ENCODE peak calls at places on chromosomes 7 and 10, in five cellular contexts. Q is Peyer's patch, G is thoracic aorta, P is transverse colon, W is tibial artery. O is an unnamed sample. For H3K4me1, the result is how much of the 10 kb centered on the place peaks cover.

GRCh38 chr7:26616235-26616634 is 248.2 kb downstream of the SKAP2 start:
- DNase-seq in W (no peak), G (no peak), Q (no peak), P (no peak), O (no peak)

GRCh38 chr10:131920151-131920550 is 19.3 kb downstream of the PPP2R2D start:
- DNase-seq in G (no peak), W (no peak), Q (peak), P (no peak), O (no peak)

GRCh38 chr7:153324094-153324493 is 564.5 kb downstream of the ACTR3B start:
- DNase-seq in Q (no peak), P (no peak), W (no peak), G (no peak), O (no peak)

GRCh38 chr10:50250058-50250854 is 1.1 kb downstream of the ASAH2 start:
- DNase-seq in Q (no peak), G (no peak), P (no peak), W (no peak), O (no peak)

GRCh38 chr10:86785021-86785420 is 28.6 kb downstream of the BMPR1A start:
- DNase-seq in P (no peak), W (no peak), G (no peak), Q (no peak), O (no peak)

GRCh38 chr7:134684165-134684564 is 37.5 kb downstream of the BPGM start:
- DNase-seq in P (no peak), Q (no peak), G (no peak), W (no peak), O (no peak)

GRCh38 chr7:102288285-102288930 is 1.7 kb downstream of the SH2B2 start:
- DNase-seq in P (no peak), G (no peak), W (no peak), Q (no peak), O (no peak)

GRCh38 chr7:27223941-27224590 is 18.5 kb upstream of the EVX1 start:
- DNase-seq in Q (no peak), P (no peak), G (no peak), W (no peak), O (no peak)

GRCh38 chr7:113199841-113200240 is 81.5 kb upstream of the SMIM30 start:
- DNase-seq in W (no peak), P (no peak), G (no peak), Q (no peak), O (no peak)

GRCh38 chr10:24449334-24449740 is 240.4 kb downstream of the KIAA1217 start:
- DNase-seq in G (no peak), W (no peak), Q (no peak), P (no peak), O (no peak)

GRCh38 chr7:24729365-24730017 is 27.8 kb downstream of the GSDME start:
- DNase-seq in W (no peak), G (no peak), P (no peak), Q (no peak), O (no peak)

GRCh38 chr7:24727165-24728120 is 29.8 kb downstream of the GSDME start:
- DNase-seq in G (no peak), P (no peak), Q (no peak), W (peak), O (no peak)

GRCh38 chr7:24730018-24730369 is 27.3 kb downstream of the GSDME start:
- DNase-seq in P (no peak), G (no peak), Q (no peak), W (no peak), O (no peak)

GRCh38 chr7:24728121-24728500 is 29.2 kb downstream of the GSDME start:
- DNase-seq in G (no peak), P (no peak), Q (no peak), W (no peak), O (no peak)

GRCh38 chr7:24728503-24729364 is 28.5 kb downstream of the GSDME start:
- DNase-seq in Q (no peak), W (no peak), G (no peak), P (no peak), O (peak)
- H3K27ac ChIP-seq in Q (no peak), W (peak), G (no peak), P (no peak), O (no peak)

DNA sequence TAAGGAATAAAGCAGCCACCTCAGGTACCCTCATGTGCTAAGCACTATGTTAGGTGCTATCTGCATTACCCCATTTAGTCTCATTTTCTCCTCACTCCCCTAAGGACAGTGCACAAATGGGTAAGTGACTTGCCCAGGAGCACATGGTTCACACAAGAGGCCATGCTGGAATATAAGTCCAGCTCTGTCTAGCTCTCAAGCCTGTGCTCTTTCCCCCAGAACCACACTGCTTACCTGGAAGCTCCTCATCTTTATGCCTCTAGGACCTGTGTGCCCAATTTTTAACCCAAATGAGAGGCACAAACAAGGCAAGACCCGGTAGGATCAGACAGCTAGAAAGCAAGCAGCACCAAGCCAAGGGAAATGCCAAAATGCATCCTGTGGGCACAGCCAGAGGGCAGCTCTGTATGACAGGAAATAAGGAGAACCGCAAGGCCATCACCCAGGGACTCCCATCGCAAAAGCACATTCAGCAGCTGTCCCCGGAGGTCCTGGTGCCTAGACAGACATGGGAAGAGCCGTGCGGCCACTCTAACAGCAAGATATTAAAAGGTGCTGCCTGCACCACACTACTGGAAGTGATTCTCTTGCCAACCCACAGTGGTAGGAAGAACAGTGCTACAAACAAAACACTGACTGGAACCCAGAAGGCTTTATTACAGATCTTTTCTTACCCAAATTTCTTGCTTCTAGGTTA is 88.1 kb downstream of the GSAP start:
- DNase-seq in Q (no peak), W (no peak), G (no peak), P (no peak), O (no peak)
- H3K4me1 ChIP-seq in Q (under half), W (under half), G (half or more), P (under half), O (under half)

DNA sequence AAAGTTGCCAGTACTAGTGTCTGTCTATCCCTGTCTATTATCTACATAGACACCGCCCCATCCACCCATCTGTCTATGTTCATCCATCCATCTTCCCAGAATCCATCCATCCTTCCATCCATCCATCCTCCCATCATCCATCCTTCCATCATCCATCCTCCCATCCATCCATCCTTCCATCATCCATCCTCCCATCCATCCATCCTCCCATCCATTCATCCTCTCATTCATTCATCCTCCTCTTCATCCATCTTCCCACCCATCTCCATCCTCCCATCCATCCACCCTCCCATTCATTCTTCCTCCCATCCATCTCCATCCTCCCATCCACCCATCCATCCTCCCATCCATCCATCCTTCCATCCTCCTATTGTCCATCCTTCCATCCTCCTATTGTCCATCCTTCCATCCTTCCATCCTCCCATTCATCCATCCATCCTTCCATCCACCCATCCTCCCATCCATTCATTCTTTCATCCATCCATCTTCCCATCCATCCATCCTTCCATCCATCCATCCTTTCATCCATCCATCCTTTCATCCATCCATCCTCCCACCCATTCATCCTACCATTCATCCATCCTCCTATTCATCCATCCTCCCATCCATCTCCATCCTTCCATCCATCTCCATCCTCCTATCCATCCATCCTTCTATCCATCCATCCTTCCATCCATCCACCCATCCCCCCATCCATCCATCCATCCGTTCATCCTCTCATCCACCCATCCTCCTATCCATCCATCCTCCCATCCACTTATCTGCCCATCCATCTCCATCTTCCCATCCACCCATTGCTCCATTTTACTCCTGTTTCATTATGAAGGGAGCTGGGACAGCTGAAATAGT is 14.7 kb upstream of the LEP start:
- DNase-seq in W (no peak), Q (no peak), G (no peak), P (no peak), O (no peak)
- H3K27ac ChIP-seq in W (no peak), Q (no peak), G (no peak), P (no peak), O (no peak)

GRCh38 chr7:122846591-122846990 is 39.7 kb downstream of the CADPS2 start:
- DNase-seq in Q (no peak), P (no peak), W (no peak), G (no peak), O (no peak)
- H3K4me1 ChIP-seq in Q (under half), P (under half), W (under half), G (under half), O (under half)

GRCh38 chr10:14952851-14953451 is 945 bp downstream of the DCLRE1C start:
- DNase-seq in P (no peak), G (no peak), W (no peak), Q (no peak), O (no peak)

GRCh38 chr10:14954001-14954770 is at the start of gene DCLRE1C:
- DNase-seq in Q (peak), P (peak), W (peak), G (peak), O (peak)

GRCh38 chr10:14949291-14949690 is 4.6 kb downstream of the DCLRE1C start:
- DNase-seq in Q (no peak), G (no peak), P (no peak), W (no peak), O (no peak)

GRCh38 chr10:14954934-14955333 is 1.0 kb upstream of the DCLRE1C start:
- DNase-seq in W (no peak), Q (no peak), P (no peak), G (no peak), O (no peak)

GRCh38 chr10:14953452-14954000 is 370 bp downstream of the DCLRE1C start:
- DNase-seq in Q (no peak), P (peak), W (peak), G (peak), O (no peak)
- H3K27ac ChIP-seq in Q (peak), P (peak), W (peak), G (peak), O (peak)

DNA sequence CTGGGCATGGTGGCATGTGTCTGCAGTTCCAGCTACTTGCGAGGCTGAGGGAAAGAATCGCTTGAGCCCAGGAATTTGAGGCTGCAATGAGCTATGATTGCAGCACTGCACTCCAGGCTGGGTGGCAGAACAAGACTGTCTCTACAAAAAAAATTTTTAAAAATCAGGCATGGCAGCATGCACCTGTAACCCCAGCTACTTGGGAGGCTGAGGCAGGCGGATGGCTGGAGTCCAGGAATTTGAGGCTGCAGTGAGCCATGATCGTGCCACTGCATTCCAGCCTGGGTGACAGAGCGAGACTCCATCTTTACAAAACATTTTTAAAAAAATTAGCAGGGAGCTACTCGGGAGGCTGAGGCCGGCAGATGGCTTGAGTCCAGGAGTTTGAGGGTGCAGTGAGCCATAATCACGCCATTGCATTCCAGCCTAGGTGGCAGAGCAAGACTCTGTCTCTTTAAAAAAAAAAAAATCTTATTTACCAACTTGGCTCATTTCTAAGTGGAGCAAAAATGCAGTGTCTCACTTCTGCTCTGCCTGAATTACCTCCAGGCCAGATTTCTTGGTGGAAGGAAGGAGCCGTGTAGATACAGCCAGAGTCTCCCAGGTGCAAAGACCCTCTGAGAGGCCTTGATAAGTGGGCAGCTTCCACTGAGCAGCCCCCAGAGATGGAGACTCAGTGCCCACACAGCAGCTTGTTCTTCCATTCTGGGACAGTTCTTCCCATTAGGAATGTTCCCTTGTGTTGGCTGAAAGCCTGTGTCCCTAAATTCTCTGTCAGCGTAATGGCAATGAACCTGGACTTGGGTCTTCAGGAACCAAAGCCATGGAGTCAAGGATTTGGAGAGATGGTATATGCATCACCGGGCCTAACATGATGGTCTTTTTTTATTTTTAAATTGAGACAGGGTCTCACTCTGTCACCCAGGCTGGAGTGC is 30.0 kb downstream of the GTF2IRD1 start:
- DNase-seq in P (no peak), Q (no peak), G (no peak), W (no peak), O (no peak)
- H3K4me1 ChIP-seq in P (under half), Q (under half), G (under half), W (under half), O (under half)

GRCh38 chr10:109982812-109983211 is 25.0 kb upstream of the ADD3 start:
- DNase-seq in Q (no peak), P (no peak), W (no peak), G (no peak), O (no peak)
- H3K27ac ChIP-seq in Q (no peak), P (no peak), W (peak), G (peak), O (no peak)

GRCh38 chr7:121937224-121937623 is 64.3 kb downstream of the PTPRZ1 start:
- DNase-seq in G (no peak), W (no peak), P (no peak), Q (no peak), O (no peak)
- H3K4me1 ChIP-seq in G (under half), W (under half), P (under half), Q (under half), O (under half)

GRCh38 chr10:74206727-74207126 is 55.7 kb downstream of the ADK start:
- DNase-seq in P (no peak), Q (no peak), W (no peak), G (no peak), O (no peak)
- H3K27ac ChIP-seq in P (no peak), Q (no peak), W (no peak), G (no peak), O (no peak)

GRCh38 chr10:96667401-96667800 is 52.9 kb downstream of the PIK3AP1 start:
- DNase-seq in Q (no peak), P (no peak), G (no peak), W (no peak), O (no peak)

GRCh38 chr10:96670786-96671185 is 49.5 kb downstream of the PIK3AP1 start:
- DNase-seq in Q (no peak), W (no peak), G (no peak), P (no peak), O (no peak)

GRCh38 chr10:96673318-96674099 is 46.8 kb downstream of the PIK3AP1 start:
- DNase-seq in Q (no peak), P (peak), G (no peak), W (peak), O (no peak)

GRCh38 chr10:96672491-96673175 is 47.7 kb downstream of the PIK3AP1 start:
- DNase-seq in P (no peak), W (no peak), G (no peak), Q (no peak), O (no peak)

DNA sequence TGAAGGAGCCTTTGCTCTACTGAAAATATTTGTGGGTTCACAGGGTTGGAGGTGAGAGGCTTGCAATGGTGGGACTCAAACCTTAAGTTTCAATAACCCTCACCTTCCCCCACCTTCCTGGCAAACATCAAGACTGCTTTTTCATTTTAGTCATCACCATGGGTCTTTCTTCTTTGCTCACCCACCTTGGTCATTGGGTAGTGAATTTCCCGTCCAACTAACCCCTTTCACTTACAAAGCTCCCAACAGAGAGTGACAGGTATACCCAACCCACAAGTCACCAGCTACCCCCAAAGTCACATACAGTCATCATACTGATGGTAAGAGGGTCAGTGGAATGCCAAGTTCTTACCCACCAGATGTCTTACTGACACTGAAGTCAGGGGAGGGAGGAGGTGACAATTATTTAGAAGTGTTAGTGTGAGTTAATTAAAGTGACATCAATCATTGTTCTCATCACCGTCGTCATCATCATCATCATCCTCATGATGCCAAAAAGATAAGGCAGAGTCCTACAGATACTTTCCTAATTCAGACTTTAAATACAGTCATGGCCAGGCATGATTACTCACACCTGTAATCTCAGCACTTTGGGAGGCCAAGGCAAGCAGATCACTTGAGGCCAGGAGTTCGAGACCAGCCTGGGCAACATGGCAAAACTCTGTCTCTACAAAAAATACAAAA is 49.0 kb downstream of the PIK3AP1 start:
- DNase-seq in W (no peak), Q (no peak), P (no peak), G (no peak), O (no peak)
- H3K4me1 ChIP-seq in W (under half), Q (under half), P (under half), G (under half), O (under half)